ENCODE peak calls at places on chromosomes 5 and 9, in six cellular contexts. T is hypothalamus; P is CD4-positive, CD25-positive, alpha-beta regulatory T cell; W is kidney epithelial cell; Y is stimulated activated CD4-positive, alpha-beta T cell treated with anti-CD3 and anti-CD28 coated beads, Interleukin-2, amount 100 ng/mL, for 24 hours; R is GM12865. X is an unnamed sample.

GRCh38 chr5:79613571-79613970 is 1.3 kb downstream of the TENT2 start:
- DNase-seq in T (no peak), P (no peak), W (no peak), Y (no peak), R (no peak), X (no peak)

GRCh38 chr9:128683340-128684064 is 5.5 kb upstream of the SET start:
- DNase-seq in T (peak), P (no peak), W (no peak), Y (peak), R (peak), X (no peak)

GRCh38 chr9:124280176-124280691 is 22.5 kb downstream of the NEK6 start:
- DNase-seq in T (peak), P (no peak), W (peak), Y (no peak), R (no peak), X (peak)

GRCh38 chr9:89797970-89798369 is 193.2 kb downstream of the GADD45G start:
- DNase-seq in T (no peak), P (no peak), W (no peak), Y (no peak), R (no peak), X (no peak)

GRCh38 chr9:90290716-90291485 is 351.7 kb downstream of the DIRAS2 start:
- DNase-seq in T (no peak), P (no peak), W (no peak), Y (no peak), R (no peak), X (no peak)

GRCh38 chr5:140794594-140795258 is at the start of gene PCDHA2:
- DNase-seq in T (no peak), P (no peak), W (no peak), Y (no peak), R (no peak), X (peak)

GRCh38 chr9:90921104-90921503 is 119.5 kb downstream of the SYK start:
- DNase-seq in T (peak), P (no peak), W (no peak), Y (no peak), R (no peak), X (peak)

GRCh38 chr9:134403682-134404301 is 77.5 kb downstream of the RXRA start:
- DNase-seq in T (peak), P (no peak), W (no peak), Y (peak), R (peak), X (peak)

GRCh38 chr5:22709743-22710142 is 143.4 kb downstream of the CDH12 start:
- DNase-seq in T (no peak), P (no peak), W (no peak), Y (no peak), R (no peak), X (no peak)

GRCh38 chr5:66454186-66455078 is 141.8 kb upstream of the MAST4 start:
- DNase-seq in T (no peak), P (no peak), W (no peak), Y (no peak), R (no peak), X (no peak)

GRCh38 chr5:161900981-161901380 is 53.1 kb downstream of the GABRA1 start:
- DNase-seq in T (no peak), P (no peak), W (no peak), Y (no peak), R (no peak), X (no peak)

GRCh38 chr5:160271396-160271795 is 41.0 kb downstream of the CCNJL start:
- DNase-seq in T (no peak), P (no peak), W (no peak), Y (no peak), R (peak), X (no peak)

GRCh38 chr9:98191615-98192502 is 578 bp downstream of the CORO2A start:
- DNase-seq in T (no peak), P (peak), W (no peak), Y (peak), R (no peak), X (no peak)

GRCh38 chr5:180367300-180367699 is 14.2 kb upstream of the GFPT2 start:
- DNase-seq in T (no peak), P (no peak), W (no peak), Y (no peak), R (peak), X (no peak)

GRCh38 chr5:154320209-154320608 is 125.6 kb upstream of the SAP30L start:
- DNase-seq in T (no peak), P (no peak), W (no peak), Y (no peak), R (no peak), X (no peak)

GRCh38 chr5:92544042-92544441 is 1037.0 kb downstream of the NR2F1-AS1 start:
- DNase-seq in T (no peak), P (no peak), W (no peak), Y (no peak), R (no peak), X (no peak)

GRCh38 chr5:3392306-3392939 is 203.2 kb upstream of the IRX1 start:
- DNase-seq in T (no peak), P (no peak), W (no peak), Y (no peak), R (no peak), X (no peak)

GRCh38 chr5:56569576-56569975 is 245.8 kb upstream of the MAP3K1 start:
- DNase-seq in T (no peak), P (no peak), W (no peak), Y (no peak), R (no peak), X (no peak)

GRCh38 chr5:132180134-132180745 is 47.4 kb downstream of the P4HA2 start:
- DNase-seq in T (no peak), P (no peak), W (peak), Y (no peak), R (peak), X (peak)

GRCh38 chr5:24059006-24059405 is 551.6 kb downstream of the PRDM9 start:
- DNase-seq in T (no peak), P (no peak), W (peak), Y (no peak), R (no peak), X (no peak)

GRCh38 chr5:39501403-39501802 is 76.6 kb upstream of the DAB2 start:
- DNase-seq in T (no peak), P (no peak), W (no peak), Y (no peak), R (no peak), X (no peak)

GRCh38 chr9:91033802-91034201 is 232.2 kb downstream of the SYK start:
- DNase-seq in T (no peak), P (peak), W (no peak), Y (peak), R (peak), X (no peak)

GRCh38 chr5:23740029-23740428 is 232.6 kb downstream of the PRDM9 start:
- DNase-seq in T (no peak), P (no peak), W (no peak), Y (no peak), R (no peak), X (no peak)

GRCh38 chr5:67020231-67020630 is 176.4 kb downstream of the CD180 start:
- DNase-seq in T (no peak), P (no peak), W (no peak), Y (no peak), R (no peak), X (no peak)

GRCh38 chr5:66307647-66308257 is 163.7 kb downstream of the SREK1 start:
- DNase-seq in T (peak), P (peak), W (peak), Y (no peak), R (peak), X (peak)

GRCh38 chr9:2622361-2623045 is 916 bp downstream of the VLDLR start:
- DNase-seq in T (peak), P (no peak), W (no peak), Y (peak), R (no peak), X (peak)

GRCh38 chr5:159786901-159787691 is 129.2 kb upstream of the ADRA1B start:
- DNase-seq in T (no peak), P (no peak), W (no peak), Y (no peak), R (no peak), X (no peak)

GRCh38 chr5:156411957-156412356 is 85.0 kb downstream of the SGCD start:
- DNase-seq in T (no peak), P (no peak), W (no peak), Y (no peak), R (no peak), X (no peak)

GRCh38 chr9:22073349-22073748 is 64.2 kb upstream of the CDKN2B start:
- DNase-seq in T (no peak), P (no peak), W (no peak), Y (no peak), R (peak), X (no peak)

X was measured in globus pallidus.